ENCODE peak calls at places on chromosomes 3 and 15, in nine cellular contexts. One of them, this sample, is unnamed.

GRCh38 chr15:37973856-37974255 is 39.4 kb downstream of the TMCO5A start:
- DNase-seq in heart left ventricle: no peak
- DNase-seq in A549: no peak
- DNase-seq in HCT116: no peak
- DNase-seq in IMR-90: peak; percentile 24
- DNase-seq in suprapubic skin: no peak
- DNase-seq in endothelial cell: no peak
- DNase-seq in WTC11: no peak
- DNase-seq in thoracic aorta: no peak
- DNase-seq in this sample: no peak

GRCh38 chr15:95590533-95591044 is 739.9 kb upstream of the NR2F2 start:
- DNase-seq in heart left ventricle: no peak
- DNase-seq in A549: no peak
- DNase-seq in HCT116: no peak
- DNase-seq in IMR-90: no peak
- DNase-seq in suprapubic skin: no peak
- DNase-seq in endothelial cell: no peak
- DNase-seq in WTC11: no peak
- DNase-seq in thoracic aorta: no peak
- DNase-seq in this sample: no peak

GRCh38 chr3:134345202-134345601 is 29.0 kb downstream of the AMOTL2 start:
- DNase-seq in heart left ventricle: no peak
- DNase-seq in A549: no peak
- DNase-seq in HCT116: no peak
- DNase-seq in IMR-90: no peak
- DNase-seq in suprapubic skin: peak; percentile 50
- DNase-seq in endothelial cell: no peak
- DNase-seq in WTC11: no peak
- DNase-seq in thoracic aorta: no peak
- DNase-seq in this sample: no peak

GRCh38 chr3:155870945-155871745 is 695 bp downstream of the GMPS start:
- DNase-seq in heart left ventricle: peak; percentile 57
- DNase-seq in A549: peak; percentile 50
- DNase-seq in HCT116: no peak
- DNase-seq in IMR-90: no peak
- DNase-seq in suprapubic skin: peak; percentile 85
- DNase-seq in endothelial cell: peak; percentile 44
- DNase-seq in WTC11: peak; percentile 60
- DNase-seq in thoracic aorta: no peak
- DNase-seq in this sample: peak; percentile 34

GRCh38 chr15:29270169-29270955 is 740 bp upstream of the NSMCE3 start:
- DNase-seq in heart left ventricle: no peak
- DNase-seq in A549: no peak
- DNase-seq in HCT116: no peak
- DNase-seq in IMR-90: peak; percentile 73
- DNase-seq in suprapubic skin: no peak
- DNase-seq in endothelial cell: no peak
- DNase-seq in WTC11: no peak
- DNase-seq in thoracic aorta: no peak
- DNase-seq in this sample: no peak

GRCh38 chr15:26382416-26383086 is 390.3 kb downstream of the GABRB3 start:
- DNase-seq in heart left ventricle: no peak
- DNase-seq in A549: no peak
- DNase-seq in HCT116: no peak
- DNase-seq in IMR-90: no peak
- DNase-seq in suprapubic skin: no peak
- DNase-seq in endothelial cell: no peak
- DNase-seq in WTC11: no peak
- DNase-seq in thoracic aorta: no peak
- DNase-seq in this sample: no peak

GRCh38 chr3:172070799-172071198 is 31.4 kb downstream of the FNDC3B start:
- DNase-seq in heart left ventricle: no peak
- DNase-seq in A549: no peak
- DNase-seq in HCT116: no peak
- DNase-seq in IMR-90: no peak
- DNase-seq in suprapubic skin: no peak
- DNase-seq in endothelial cell: no peak
- DNase-seq in WTC11: no peak
- DNase-seq in thoracic aorta: no peak
- DNase-seq in this sample: no peak

GRCh38 chr3:58144478-58145142 is 66.2 kb downstream of the DNASE1L3 start:
- DNase-seq in heart left ventricle: no peak
- DNase-seq in A549: no peak
- DNase-seq in HCT116: no peak
- DNase-seq in IMR-90: no peak
- DNase-seq in suprapubic skin: no peak
- DNase-seq in endothelial cell: no peak
- DNase-seq in WTC11: no peak
- DNase-seq in thoracic aorta: no peak
- DNase-seq in this sample: no peak

GRCh38 chr3:40166997-40167396 is 142.5 kb upstream of the EIF1B start:
- DNase-seq in heart left ventricle: no peak
- DNase-seq in A549: no peak
- DNase-seq in HCT116: no peak
- DNase-seq in IMR-90: no peak
- DNase-seq in suprapubic skin: no peak
- DNase-seq in endothelial cell: no peak
- DNase-seq in WTC11: peak; percentile 52
- DNase-seq in thoracic aorta: no peak
- DNase-seq in this sample: no peak

GRCh38 chr3:40160933-40161332 is 148.6 kb upstream of the EIF1B start:
- DNase-seq in heart left ventricle: no peak
- DNase-seq in A549: no peak
- DNase-seq in HCT116: no peak
- DNase-seq in IMR-90: no peak
- DNase-seq in suprapubic skin: no peak
- DNase-seq in endothelial cell: no peak
- DNase-seq in WTC11: no peak
- DNase-seq in thoracic aorta: no peak
- DNase-seq in this sample: no peak

GRCh38 chr3:40167958-40168357 is 141.5 kb upstream of the EIF1B start:
- DNase-seq in heart left ventricle: no peak
- DNase-seq in A549: no peak
- DNase-seq in HCT116: no peak
- DNase-seq in IMR-90: no peak
- DNase-seq in suprapubic skin: no peak
- DNase-seq in endothelial cell: no peak
- DNase-seq in WTC11: no peak
- DNase-seq in thoracic aorta: no peak
- DNase-seq in this sample: no peak

DNA sequence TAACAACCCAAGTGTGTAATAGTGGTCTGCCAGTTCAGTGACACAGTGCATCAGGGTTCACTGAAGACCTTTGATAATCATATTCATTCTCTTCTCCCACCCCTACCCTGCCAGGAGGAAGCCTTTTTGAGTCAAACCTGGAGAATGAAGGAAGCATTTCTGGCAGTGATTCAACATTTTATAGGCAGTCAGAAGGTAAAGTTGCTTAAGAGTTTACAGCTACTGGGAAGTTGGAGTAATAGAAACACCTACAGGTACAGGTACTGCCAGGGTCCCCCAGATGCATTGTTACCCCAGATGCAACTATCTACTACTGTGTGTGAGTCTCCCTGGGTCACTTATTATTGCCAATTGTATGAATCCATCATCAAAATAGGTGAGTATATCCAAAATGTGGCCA is 146.9 kb upstream of the EIF1B start:
- DNase-seq in heart left ventricle: no peak
- DNase-seq in A549: no peak
- DNase-seq in HCT116: no peak
- DNase-seq in IMR-90: no peak
- DNase-seq in suprapubic skin: no peak
- DNase-seq in endothelial cell: no peak
- DNase-seq in WTC11: no peak
- DNase-seq in thoracic aorta: no peak
- DNase-seq in this sample: no peak
- TF ChIP-seq CTCF in heart left ventricle: no peak
- TF ChIP-seq CTCF in A549: no peak
- TF ChIP-seq CTCF in HCT116: no peak
- TF ChIP-seq CTCF in IMR-90: no peak
- TF ChIP-seq CTCF in suprapubic skin: no peak
- TF ChIP-seq CTCF in endothelial cell: no peak
- TF ChIP-seq CTCF in WTC11: no peak
- TF ChIP-seq CTCF in thoracic aorta: no peak
- TF ChIP-seq CTCF in this sample: no peak

DNA sequence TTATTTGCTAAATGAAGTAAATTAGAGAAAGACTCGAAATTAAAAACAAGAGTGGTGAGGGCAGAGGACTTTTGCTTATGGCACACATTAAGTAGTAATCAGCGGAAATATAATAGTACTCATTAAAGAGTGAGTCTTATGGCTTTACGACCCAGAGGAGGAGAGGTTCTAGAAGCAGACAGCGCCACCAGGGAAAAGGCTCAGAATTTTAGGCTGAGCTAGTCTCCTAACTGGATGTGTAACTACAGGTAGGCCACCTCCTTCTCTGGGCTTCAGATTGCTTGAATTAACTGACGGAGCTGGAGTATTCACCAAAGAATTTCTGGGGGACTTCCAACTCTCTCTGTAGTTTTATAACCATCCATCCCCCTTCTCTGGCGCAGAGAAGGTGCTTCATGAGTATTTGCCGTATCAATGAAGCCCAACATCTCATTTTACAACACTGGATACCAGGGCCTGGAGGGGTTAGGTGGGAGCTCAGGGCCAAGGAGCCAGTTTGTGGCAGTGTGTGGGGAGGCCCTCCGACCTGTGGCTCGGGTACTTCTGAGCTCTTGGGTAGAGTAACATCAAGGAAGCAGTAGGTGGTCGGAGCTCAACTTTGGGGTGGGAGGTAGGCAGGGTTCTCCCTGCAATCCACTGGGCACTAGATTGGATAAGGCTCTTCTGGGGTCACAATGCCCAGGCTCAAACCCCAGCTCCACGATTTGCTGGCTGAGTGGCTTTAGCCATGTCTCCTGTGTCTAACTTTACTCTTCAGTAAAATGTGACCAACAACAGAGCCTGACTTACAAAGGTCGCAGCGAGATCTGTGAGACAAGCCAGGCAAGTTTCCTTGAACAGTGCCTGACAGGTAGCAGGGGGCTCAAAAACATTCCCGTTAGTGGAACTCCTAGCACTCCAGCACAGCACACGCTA is 1.1 kb downstream of the CHCHD4 start:
- DNase-seq in heart left ventricle: no peak
- DNase-seq in A549: no peak
- DNase-seq in HCT116: no peak
- DNase-seq in IMR-90: no peak
- DNase-seq in suprapubic skin: no peak
- DNase-seq in endothelial cell: no peak
- DNase-seq in WTC11: no peak
- DNase-seq in thoracic aorta: no peak
- DNase-seq in this sample: no peak
- TF ChIP-seq CTCF in heart left ventricle: no peak
- TF ChIP-seq CTCF in A549: no peak
- TF ChIP-seq CTCF in HCT116: no peak
- TF ChIP-seq CTCF in IMR-90: no peak
- TF ChIP-seq CTCF in suprapubic skin: no peak
- TF ChIP-seq CTCF in endothelial cell: no peak
- TF ChIP-seq CTCF in WTC11: no peak
- TF ChIP-seq CTCF in thoracic aorta: no peak
- TF ChIP-seq CTCF in this sample: no peak

DNA sequence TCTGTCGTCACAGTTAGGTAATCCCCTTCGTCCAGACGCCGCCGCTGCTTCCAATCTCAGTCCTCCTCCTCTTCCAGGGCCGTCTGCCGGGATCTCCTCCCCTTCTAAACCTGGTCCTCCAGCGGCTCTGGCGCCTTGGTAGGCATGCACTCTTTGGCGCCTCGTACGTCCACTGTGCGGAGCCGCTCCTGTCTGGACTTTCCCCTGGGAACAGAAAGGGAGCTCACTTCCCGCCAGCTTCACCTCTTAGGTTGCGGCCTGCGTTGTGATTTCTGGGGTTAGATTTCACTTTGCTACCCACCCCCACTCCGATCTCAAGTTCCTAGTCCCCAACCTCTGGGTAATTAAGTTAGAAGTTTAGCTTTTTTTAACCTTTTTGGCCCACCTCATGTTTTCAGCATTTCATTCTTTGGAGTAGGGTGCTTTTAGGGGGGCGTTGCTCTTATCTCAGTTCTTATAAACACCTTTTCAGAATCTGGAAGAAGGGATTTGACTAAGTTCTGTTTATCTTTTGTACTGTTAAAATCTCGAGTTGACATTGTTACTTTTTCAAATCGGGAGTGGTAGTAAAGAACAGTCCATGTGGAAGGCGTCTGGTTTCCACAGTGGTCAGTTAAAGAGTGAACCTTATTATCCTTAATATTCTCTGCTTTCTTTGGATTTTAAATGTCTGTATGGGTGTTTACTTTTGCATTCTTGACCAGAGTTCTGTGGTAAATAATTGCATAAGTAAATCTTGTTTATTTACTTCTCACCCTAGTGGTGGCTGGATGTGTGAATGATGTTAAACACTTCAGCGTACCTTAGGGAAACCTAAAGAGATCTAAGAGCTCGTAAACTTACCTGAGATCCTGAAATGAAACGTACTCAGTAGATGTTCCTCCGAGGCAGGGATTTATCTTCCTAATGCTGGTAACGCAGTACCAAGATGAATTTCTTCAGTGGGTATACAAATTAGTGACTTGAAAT is 611 bp downstream of the CTDSPL2 start:
- DNase-seq in heart left ventricle: no peak
- DNase-seq in A549: peak; percentile 15
- DNase-seq in HCT116: peak; percentile 21
- DNase-seq in IMR-90: peak; percentile 65
- DNase-seq in suprapubic skin: no peak
- DNase-seq in endothelial cell: peak; percentile 51
- DNase-seq in WTC11: peak; percentile 62
- DNase-seq in thoracic aorta: no peak
- DNase-seq in this sample: no peak
- TF ChIP-seq CTCF in heart left ventricle: no peak
- TF ChIP-seq CTCF in A549: no peak
- TF ChIP-seq CTCF in HCT116: no peak
- TF ChIP-seq CTCF in IMR-90: no peak
- TF ChIP-seq CTCF in suprapubic skin: no peak
- TF ChIP-seq CTCF in endothelial cell: no peak
- TF ChIP-seq CTCF in WTC11: no peak
- TF ChIP-seq CTCF in thoracic aorta: no peak
- TF ChIP-seq CTCF in this sample: no peak

GRCh38 chr15:45112143-45112591 is 1.8 kb downstream of the DUOX2 start:
- DNase-seq in heart left ventricle: no peak
- DNase-seq in A549: no peak
- DNase-seq in HCT116: no peak
- DNase-seq in IMR-90: no peak
- DNase-seq in suprapubic skin: no peak
- DNase-seq in endothelial cell: no peak
- DNase-seq in WTC11: no peak
- DNase-seq in thoracic aorta: no peak
- DNase-seq in this sample: no peak

GRCh38 chr15:45112592-45113379 is 1.2 kb downstream of the DUOX2 start:
- DNase-seq in heart left ventricle: no peak
- DNase-seq in A549: peak; percentile 13
- DNase-seq in HCT116: no peak
- DNase-seq in IMR-90: no peak
- DNase-seq in suprapubic skin: no peak
- DNase-seq in endothelial cell: peak; percentile 27
- DNase-seq in WTC11: peak; percentile 45
- DNase-seq in thoracic aorta: no peak
- DNase-seq in this sample: no peak

GRCh38 chr15:45111390-45112142 is 2.4 kb downstream of the DUOX2 start:
- DNase-seq in heart left ventricle: no peak
- DNase-seq in A549: no peak
- DNase-seq in HCT116: no peak
- DNase-seq in IMR-90: no peak
- DNase-seq in suprapubic skin: no peak
- DNase-seq in endothelial cell: no peak
- DNase-seq in WTC11: peak; percentile 24
- DNase-seq in thoracic aorta: no peak
- DNase-seq in this sample: no peak

GRCh38 chr15:45107941-45108630 is 5.9 kb downstream of the DUOX2 start:
- DNase-seq in heart left ventricle: no peak
- DNase-seq in A549: no peak
- DNase-seq in HCT116: no peak
- DNase-seq in IMR-90: no peak
- DNase-seq in suprapubic skin: peak; percentile 78
- DNase-seq in endothelial cell: no peak
- DNase-seq in WTC11: no peak
- DNase-seq in thoracic aorta: no peak
- DNase-seq in this sample: no peak

GRCh38 chr15:45110256-45110820 is 3.6 kb downstream of the DUOX2 start:
- DNase-seq in heart left ventricle: no peak
- DNase-seq in A549: no peak
- DNase-seq in HCT116: no peak
- DNase-seq in IMR-90: no peak
- DNase-seq in suprapubic skin: no peak
- DNase-seq in endothelial cell: no peak
- DNase-seq in WTC11: peak; percentile 29
- DNase-seq in thoracic aorta: no peak
- DNase-seq in this sample: no peak
- TF ChIP-seq CTCF in heart left ventricle: no peak
- TF ChIP-seq CTCF in A549: no peak
- TF ChIP-seq CTCF in HCT116: no peak
- TF ChIP-seq CTCF in IMR-90: no peak
- TF ChIP-seq CTCF in suprapubic skin: no peak
- TF ChIP-seq CTCF in endothelial cell: no peak
- TF ChIP-seq CTCF in WTC11: no peak
- TF ChIP-seq CTCF in thoracic aorta: no peak
- TF ChIP-seq CTCF in this sample: no peak